ENCODE peak calls at places on chromosome 1, in nine cellular contexts. One of them, this sample, is unnamed.

GRCh38 chr1:167077868-167078210 is 12.3 kb downstream of the GPA33 start:
- DNase-seq in activated gamma-delta T cell treated with anti-CD3 and anti-CD28 coated beads, Interleukin-2, amount 50 U/mL, for 16 hours: no peak
- DNase-seq in effector CD8-positive, alpha-beta T cell: no peak
- DNase-seq in stimulated activated CD4-positive, alpha-beta T cell treated with anti-CD3 and anti-CD28 coated beads, TNF-alpha, amount 100 ng/mL, for 24 hours: no peak
- DNase-seq in body of pancreas: no peak
- DNase-seq in effector memory CD4-positive, alpha-beta T cell: no peak
- DNase-seq in MCF 10A: no peak
- DNase-seq in left colon: no peak
- DNase-seq in fibroblast of the conjunctiva: no peak
- DNase-seq in this sample: no peak

GRCh38 chr1:78145105-78145580 is 99.4 kb downstream of the GIPC2 start:
- DNase-seq in body of pancreas: peak; percentile 61
- DNase-seq in left colon: no peak
- DNase-seq in MCF 10A: peak; percentile 79
- DNase-seq in stimulated activated CD4-positive, alpha-beta T cell treated with anti-CD3 and anti-CD28 coated beads, TNF-alpha, amount 100 ng/mL, for 24 hours: peak; percentile 17
- DNase-seq in effector CD8-positive, alpha-beta T cell: no peak
- DNase-seq in effector memory CD4-positive, alpha-beta T cell: no peak
- DNase-seq in fibroblast of the conjunctiva: peak; percentile 88
- DNase-seq in activated gamma-delta T cell treated with anti-CD3 and anti-CD28 coated beads, Interleukin-2, amount 50 U/mL, for 16 hours: no peak
- DNase-seq in this sample: peak; percentile 56

GRCh38 chr1:39317910-39318633 is 113.6 kb downstream of the MACF1 start:
- DNase-seq in stimulated activated CD4-positive, alpha-beta T cell treated with anti-CD3 and anti-CD28 coated beads, TNF-alpha, amount 100 ng/mL, for 24 hours: no peak
- DNase-seq in effector CD8-positive, alpha-beta T cell: no peak
- DNase-seq in left colon: peak; percentile 35
- DNase-seq in effector memory CD4-positive, alpha-beta T cell: no peak
- DNase-seq in activated gamma-delta T cell treated with anti-CD3 and anti-CD28 coated beads, Interleukin-2, amount 50 U/mL, for 16 hours: no peak
- DNase-seq in fibroblast of the conjunctiva: no peak
- DNase-seq in body of pancreas: no peak
- DNase-seq in MCF 10A: no peak
- DNase-seq in this sample: peak; percentile 29

GRCh38 chr1:241235236-241235897 is 121.6 kb downstream of the RGS7 start:
- DNase-seq in activated gamma-delta T cell treated with anti-CD3 and anti-CD28 coated beads, Interleukin-2, amount 50 U/mL, for 16 hours: no peak
- DNase-seq in stimulated activated CD4-positive, alpha-beta T cell treated with anti-CD3 and anti-CD28 coated beads, TNF-alpha, amount 100 ng/mL, for 24 hours: no peak
- DNase-seq in MCF 10A: no peak
- DNase-seq in effector CD8-positive, alpha-beta T cell: no peak
- DNase-seq in effector memory CD4-positive, alpha-beta T cell: no peak
- DNase-seq in body of pancreas: no peak
- DNase-seq in fibroblast of the conjunctiva: peak; percentile 1
- DNase-seq in left colon: no peak
- DNase-seq in this sample: no peak

GRCh38 chr1:54314691-54315455 is 91.3 kb downstream of the SSBP3 start:
- DNase-seq in left colon: peak; percentile 70
- DNase-seq in MCF 10A: no peak
- DNase-seq in effector CD8-positive, alpha-beta T cell: no peak
- DNase-seq in activated gamma-delta T cell treated with anti-CD3 and anti-CD28 coated beads, Interleukin-2, amount 50 U/mL, for 16 hours: no peak
- DNase-seq in stimulated activated CD4-positive, alpha-beta T cell treated with anti-CD3 and anti-CD28 coated beads, TNF-alpha, amount 100 ng/mL, for 24 hours: no peak
- DNase-seq in fibroblast of the conjunctiva: no peak
- DNase-seq in body of pancreas: no peak
- DNase-seq in effector memory CD4-positive, alpha-beta T cell: no peak
- DNase-seq in this sample: peak; percentile 61

GRCh38 chr1:220817907-220818306 is 31.2 kb downstream of the MTARC1 start:
- DNase-seq in left colon: no peak
- DNase-seq in activated gamma-delta T cell treated with anti-CD3 and anti-CD28 coated beads, Interleukin-2, amount 50 U/mL, for 16 hours: no peak
- DNase-seq in stimulated activated CD4-positive, alpha-beta T cell treated with anti-CD3 and anti-CD28 coated beads, TNF-alpha, amount 100 ng/mL, for 24 hours: no peak
- DNase-seq in effector CD8-positive, alpha-beta T cell: no peak
- DNase-seq in effector memory CD4-positive, alpha-beta T cell: no peak
- DNase-seq in fibroblast of the conjunctiva: no peak
- DNase-seq in MCF 10A: no peak
- DNase-seq in body of pancreas: no peak
- DNase-seq in this sample: no peak

GRCh38 chr1:178241057-178241456 is 147.2 kb downstream of the RASAL2 start:
- DNase-seq in body of pancreas: no peak
- DNase-seq in stimulated activated CD4-positive, alpha-beta T cell treated with anti-CD3 and anti-CD28 coated beads, TNF-alpha, amount 100 ng/mL, for 24 hours: no peak
- DNase-seq in fibroblast of the conjunctiva: no peak
- DNase-seq in effector CD8-positive, alpha-beta T cell: no peak
- DNase-seq in left colon: no peak
- DNase-seq in MCF 10A: peak; percentile 54
- DNase-seq in effector memory CD4-positive, alpha-beta T cell: no peak
- DNase-seq in activated gamma-delta T cell treated with anti-CD3 and anti-CD28 coated beads, Interleukin-2, amount 50 U/mL, for 16 hours: no peak
- DNase-seq in this sample: no peak

GRCh38 chr1:17046043-17046657 is 7.7 kb downstream of the SDHB start:
- DNase-seq in stimulated activated CD4-positive, alpha-beta T cell treated with anti-CD3 and anti-CD28 coated beads, TNF-alpha, amount 100 ng/mL, for 24 hours: no peak
- DNase-seq in left colon: no peak
- DNase-seq in MCF 10A: peak; percentile 71
- DNase-seq in activated gamma-delta T cell treated with anti-CD3 and anti-CD28 coated beads, Interleukin-2, amount 50 U/mL, for 16 hours: no peak
- DNase-seq in body of pancreas: peak; percentile 2
- DNase-seq in effector CD8-positive, alpha-beta T cell: no peak
- DNase-seq in effector memory CD4-positive, alpha-beta T cell: no peak
- DNase-seq in fibroblast of the conjunctiva: peak; percentile 64
- DNase-seq in this sample: no peak

GRCh38 chr1:193185861-193186714 is at the start of gene B3GALT2:
- DNase-seq in stimulated activated CD4-positive, alpha-beta T cell treated with anti-CD3 and anti-CD28 coated beads, TNF-alpha, amount 100 ng/mL, for 24 hours: no peak
- DNase-seq in effector memory CD4-positive, alpha-beta T cell: no peak
- DNase-seq in body of pancreas: no peak
- DNase-seq in left colon: no peak
- DNase-seq in effector CD8-positive, alpha-beta T cell: no peak
- DNase-seq in MCF 10A: peak; percentile 39
- DNase-seq in fibroblast of the conjunctiva: no peak
- DNase-seq in activated gamma-delta T cell treated with anti-CD3 and anti-CD28 coated beads, Interleukin-2, amount 50 U/mL, for 16 hours: no peak
- DNase-seq in this sample: peak; percentile 32

GRCh38 chr1:62746086-62746808 is 37.7 kb upstream of the ATG4C start:
- DNase-seq in effector CD8-positive, alpha-beta T cell: no peak
- DNase-seq in effector memory CD4-positive, alpha-beta T cell: no peak
- DNase-seq in activated gamma-delta T cell treated with anti-CD3 and anti-CD28 coated beads, Interleukin-2, amount 50 U/mL, for 16 hours: no peak
- DNase-seq in left colon: no peak
- DNase-seq in fibroblast of the conjunctiva: peak; percentile 42
- DNase-seq in body of pancreas: no peak
- DNase-seq in MCF 10A: peak; percentile 58
- DNase-seq in stimulated activated CD4-positive, alpha-beta T cell treated with anti-CD3 and anti-CD28 coated beads, TNF-alpha, amount 100 ng/mL, for 24 hours: no peak
- DNase-seq in this sample: no peak

GRCh38 chr1:35451125-35451528 is 106.1 kb downstream of the KIAA0319L start:
- DNase-seq in body of pancreas: peak; percentile 87
- DNase-seq in left colon: peak; percentile 59
- DNase-seq in MCF 10A: peak; percentile 82
- DNase-seq in fibroblast of the conjunctiva: peak; percentile 72
- DNase-seq in effector memory CD4-positive, alpha-beta T cell: peak; percentile 56
- DNase-seq in activated gamma-delta T cell treated with anti-CD3 and anti-CD28 coated beads, Interleukin-2, amount 50 U/mL, for 16 hours: peak; percentile 66
- DNase-seq in effector CD8-positive, alpha-beta T cell: peak; percentile 49
- DNase-seq in stimulated activated CD4-positive, alpha-beta T cell treated with anti-CD3 and anti-CD28 coated beads, TNF-alpha, amount 100 ng/mL, for 24 hours: peak; percentile 76
- DNase-seq in this sample: peak; percentile 79

GRCh38 chr1:217315346-217315745 is 315.5 kb downstream of the GPATCH2 start:
- DNase-seq in effector CD8-positive, alpha-beta T cell: no peak
- DNase-seq in MCF 10A: peak; percentile 87
- DNase-seq in effector memory CD4-positive, alpha-beta T cell: no peak
- DNase-seq in stimulated activated CD4-positive, alpha-beta T cell treated with anti-CD3 and anti-CD28 coated beads, TNF-alpha, amount 100 ng/mL, for 24 hours: no peak
- DNase-seq in activated gamma-delta T cell treated with anti-CD3 and anti-CD28 coated beads, Interleukin-2, amount 50 U/mL, for 16 hours: no peak
- DNase-seq in left colon: no peak
- DNase-seq in body of pancreas: no peak
- DNase-seq in fibroblast of the conjunctiva: peak; percentile 20
- DNase-seq in this sample: no peak